ENCODE peak calls at places on chromosomes 12 and 14, in five cellular contexts. V, F, G, M and Q are unnamed samples.

GRCh38 chr12:128829870-128830504 is 6.2 kb upstream of the SLC15A4 start:
- DNase-seq in M (no peak), V (no peak), G (no peak), F (peak; percentile 47), Q (no peak)

GRCh38 chr12:6809056-6809455 is 12.6 kb upstream of the GPR162 start:
- DNase-seq in M (peak; percentile 77), G (no peak), V (no peak), F (no peak), Q (no peak)

GRCh38 chr12:40446385-40446784 is 221.6 kb downstream of the LRRK2 start:
- DNase-seq in M (no peak), V (peak; percentile 2), G (no peak), F (no peak), Q (no peak)

GRCh38 chr12:2752676-2753371 is 41.9 kb upstream of the FKBP4 start:
- DNase-seq in G (peak; percentile 85), V (peak; percentile 57), M (peak; percentile 99), F (peak; percentile 77), Q (peak; percentile 73)

GRCh38 chr12:89507015-89507824 is 17.4 kb downstream of the GALNT4 start:
- DNase-seq in V (no peak), F (no peak), G (no peak), M (no peak), Q (no peak)

GRCh38 chr12:121334513-121335343 is 17.5 kb downstream of the ANAPC5 start:
- DNase-seq in F (no peak), M (no peak), V (peak; percentile 78), G (no peak), Q (no peak)

GRCh38 chr12:115771065-115771464 is 506.4 kb downstream of the MED13L start:
- DNase-seq in M (peak; percentile 75), V (no peak), F (no peak), G (no peak), Q (no peak)

GRCh38 chr14:92684801-92685560 is 63.4 kb downstream of the LGMN start:
- DNase-seq in M (peak; percentile 73), F (no peak), G (peak; percentile 53), V (no peak), Q (no peak)

GRCh38 chr14:31096255-31096654 is 70.1 kb upstream of the STRN3 start:
- DNase-seq in V (peak; percentile 88), F (no peak), M (no peak), G (no peak), Q (no peak)

GRCh38 chr14:67819563-67820411 is at the start of gene RAD51B:
- DNase-seq in F (peak; percentile 89), G (peak; percentile 89), V (peak; percentile 79), M (peak; percentile 95), Q (peak; percentile 87)

GRCh38 chr12:52380271-52380694 is 5.2 kb downstream of the KRT84 start:
- DNase-seq in M (peak; percentile 91), F (peak; percentile 46), V (no peak), G (no peak), Q (peak; percentile 44)

GRCh38 chr14:20679907-20680306 is 4.5 kb upstream of the RNASE4 start:
- DNase-seq in M (peak; percentile 77), V (peak; percentile 37), G (no peak), F (no peak), Q (no peak)

GRCh38 chr12:121776190-121777098 is 17.0 kb downstream of the RHOF start:
- DNase-seq in F (peak; percentile 92), M (peak; percentile 97), G (peak; percentile 87), V (peak; percentile 44), Q (peak; percentile 92)

GRCh38 chr12:3615862-3616261 is 124.9 kb downstream of the PRMT8 start:
- DNase-seq in M (no peak), F (no peak), V (no peak), G (no peak), Q (no peak)

GRCh38 chr12:89351489-89352241 is 636 bp downstream of the DUSP6 start:
- DNase-seq in G (peak; percentile 66), V (peak; percentile 35), F (peak; percentile 74), M (peak; percentile 81), Q (peak; percentile 43)

GRCh38 chr14:84343637-84344036 is 1186.3 kb upstream of the FLRT2 start:
- DNase-seq in G (no peak), M (no peak), F (no peak), V (peak; percentile 70), Q (no peak)

GRCh38 chr14:52950898-52951729 is at the start of gene FERMT2:
- DNase-seq in F (peak; percentile 85), G (peak; percentile 92), M (peak; percentile 96), V (peak; percentile 82), Q (peak; percentile 93)

GRCh38 chr14:64232095-64232830 is 61.9 kb downstream of the ESR2 start:
- DNase-seq in V (peak; percentile 96), M (no peak), F (no peak), G (no peak), Q (no peak)

GRCh38 chr12:131908082-131908715 is 13.8 kb downstream of the ULK1 start:
- DNase-seq in F (no peak), V (no peak), G (peak; percentile 42), M (no peak), Q (peak; percentile 35)

GRCh38 chr12:51621155-51621922 is 30.3 kb downstream of the SCN8A start:
- DNase-seq in G (no peak), M (no peak), F (no peak), V (peak; percentile 78), Q (no peak)

GRCh38 chr12:129069886-129070285 is 216.6 kb downstream of the GLT1D1 start:
- DNase-seq in F (no peak), G (no peak), V (no peak), M (no peak), Q (no peak)

GRCh38 chr14:101405171-101405883 is 156.0 kb upstream of the DIO3 start:
- DNase-seq in G (no peak), M (no peak), F (no peak), V (peak; percentile 69), Q (no peak)

GRCh38 chr14:71400821-71401447 is 493.7 kb downstream of the PCNX1 start:
- DNase-seq in M (no peak), V (peak; percentile 29), G (no peak), F (no peak), Q (no peak)

GRCh38 chr12:69329669-69330428 is 18.3 kb upstream of the LYZ start:
- DNase-seq in F (no peak), M (no peak), V (no peak), G (no peak), Q (no peak)

GRCh38 chr12:15446798-15447197 is 124.5 kb downstream of the PTPRO start:
- DNase-seq in M (no peak), F (no peak), G (no peak), V (no peak), Q (no peak)

GRCh38 chr12:108634225-108634795 is 616 bp upstream of the SELPLG start:
- DNase-seq in F (peak; percentile 78), M (peak; percentile 70), V (no peak), G (peak; percentile 61), Q (no peak)

GRCh38 chr14:105150368-105151111 is 18.0 kb downstream of the JAG2 start:
- DNase-seq in V (no peak), F (peak; percentile 43), M (peak; percentile 37), G (peak; percentile 39), Q (peak; percentile 19)

GRCh38 chr12:129902371-129903091 is 1.3 kb downstream of the TMEM132D start:
- DNase-seq in M (peak; percentile 66), F (no peak), V (no peak), G (no peak), Q (no peak)

GRCh38 chr12:38956337-38956736 is 50.9 kb upstream of the CPNE8 start:
- DNase-seq in M (no peak), G (no peak), F (no peak), V (no peak), Q (no peak)

GRCh38 chr12:3777206-3777809 is 24.4 kb upstream of the CRACR2A start:
- DNase-seq in M (no peak), G (no peak), V (peak; percentile 43), F (no peak), Q (no peak)

GRCh38 chr14:76937181-76938091 is 91.1 kb downstream of the IRF2BPL start:
- DNase-seq in G (peak; percentile 83), V (peak; percentile 91), M (peak; percentile 83), F (no peak), Q (peak; percentile 88)

GRCh38 chr12:84508325-84508861 is 404.2 kb downstream of the SLC6A15 start:
- DNase-seq in F (no peak), V (peak; percentile 75), M (peak; percentile 67), G (peak; percentile 46), Q (no peak)

GRCh38 chr12:84512751-84513150 is 399.8 kb downstream of the SLC6A15 start:
- DNase-seq in V (no peak), M (no peak), G (no peak), F (no peak), Q (no peak)

GRCh38 chr12:84506317-84506716 is 406.3 kb downstream of the SLC6A15 start:
- DNase-seq in M (no peak), V (no peak), G (no peak), F (no peak), Q (no peak)

GRCh38 chr12:84507914-84508313 is 404.7 kb downstream of the SLC6A15 start:
- DNase-seq in M (no peak), F (no peak), V (no peak), G (no peak), Q (no peak)

GRCh38 chr12:84508943-84509342 is 403.7 kb downstream of the SLC6A15 start:
- DNase-seq in G (no peak), M (no peak), V (no peak), F (no peak), Q (no peak)
- H3K4me3 ChIP-seq in G (no peak overlapping the region), M (no peak overlapping the region), V (no peak overlapping the region), F (no peak overlapping the region), Q (no peak overlapping the region)

GRCh38 chr12:13209279-13210021 is 12.9 kb downstream of the EMP1 start:
- DNase-seq in G (no peak), F (no peak), M (no peak), V (no peak), Q (no peak)
- H3K4me1 ChIP-seq in G (no peaks in the 10 kb centered on the region), F (peaks cover 72% of the 10 kb centered on the region), M (no peaks in the 10 kb centered on the region), V (peaks cover 35% of the 10 kb centered on the region), Q (peaks cover 65% of the 10 kb centered on the region)

GRCh38 chr14:75254381-75254821 is 24.2 kb upstream of the FOS start:
- DNase-seq in G (peak; percentile 48), V (no peak), M (no peak), F (peak; percentile 58), Q (no peak)
- H3K27ac ChIP-seq in G (no peak overlapping the region), V (no peak overlapping the region), M (no peak overlapping the region), F (peak overlapping the region; percentile 51), Q (peak overlapping the region; percentile 42)

DNA sequence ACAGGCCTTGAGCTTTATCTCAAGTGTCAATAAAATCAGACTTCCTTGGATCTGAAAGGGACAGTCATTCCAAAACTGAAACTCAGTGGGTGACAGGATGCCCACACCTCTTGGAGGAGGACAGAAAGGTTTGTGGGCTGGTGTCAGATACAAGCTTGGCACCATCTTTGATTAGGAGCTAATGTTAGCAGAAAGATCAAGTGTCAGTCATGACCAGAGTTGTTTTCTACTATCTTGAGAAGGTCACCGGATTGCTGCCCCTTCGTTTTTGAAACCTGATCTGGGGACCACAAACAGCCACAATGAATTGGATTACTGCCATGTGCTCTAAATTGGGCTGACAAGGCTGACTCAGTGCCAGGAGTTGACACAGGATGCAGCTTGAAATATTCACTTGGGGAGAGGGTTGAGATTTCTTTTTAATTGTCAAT is 88.3 kb downstream of the OTOGL start:
- DNase-seq in G (no peak), F (no peak), V (peak; percentile 41), M (no peak), Q (peak; percentile 70)
- H3K4me3 ChIP-seq in G (no peak overlapping the region), F (no peak overlapping the region), V (no peak overlapping the region), M (no peak overlapping the region), Q (no peak overlapping the region)

GRCh38 chr14:69395929-69396328 is 2.2 kb downstream of the ERH start:
- DNase-seq in G (no peak), M (no peak), F (no peak), V (no peak), Q (no peak)
- H3K4me1 ChIP-seq in G (no peaks in the 10 kb centered on the region), M (no peaks in the 10 kb centered on the region), F (peaks cover 34% of the 10 kb centered on the region), V (peaks cover 1% of the 10 kb centered on the region), Q (peaks cover 25% of the 10 kb centered on the region)